ENCODE peak calls at places on chromosomes 2 and 18, in four cellular contexts. S is foreskin fibroblast, Y is KG1, F is choroid plexus epithelial cell. P is an unnamed sample.

GRCh38 chr18:23406271-23406787 is 46.8 kb upstream of the RIOK3 start:
- DNase-seq in Y (no peak), S (peak; percentile 26), F (peak; percentile 88), P (peak; percentile 25)

GRCh38 chr18:12296457-12296856 is 11.6 kb upstream of the TUBB6 start:
- DNase-seq in F (no peak), S (peak; percentile 45), Y (no peak), P (no peak)

GRCh38 chr2:226299771-226300170 is 499.8 kb downstream of the IRS1 start:
- DNase-seq in S (no peak), Y (no peak), F (no peak), P (no peak)

GRCh38 chr2:95077521-95077807 is 44.1 kb downstream of the MRPS5 start:
- DNase-seq in S (no peak), Y (no peak), F (no peak), P (no peak)

GRCh38 chr2:99522155-99522554 is 32.3 kb upstream of the REV1 start:
- DNase-seq in Y (no peak), S (no peak), F (no peak), P (no peak)

GRCh38 chr2:42510191-42510929 is 16.6 kb upstream of the KCNG3 start:
- DNase-seq in Y (no peak), S (no peak), F (peak; percentile 52), P (no peak)

GRCh38 chr2:217065695-217066405 is 206.0 kb upstream of the TNP1 start:
- DNase-seq in S (peak; percentile 95), Y (no peak), F (peak; percentile 98), P (peak; percentile 96)

GRCh38 chr2:179861027-179861776 is at the start of gene ZNF385B:
- DNase-seq in S (peak; percentile 50), Y (no peak), F (peak; percentile 16), P (peak; percentile 56)

GRCh38 chr18:63974991-63975390 is 5.1 kb downstream of the SERPINB8 start:
- DNase-seq in F (peak; percentile 76), S (peak; percentile 59), Y (peak; percentile 21), P (peak; percentile 60)

GRCh38 chr2:69683170-69683971 is 39.8 kb upstream of the AAK1 start:
- DNase-seq in F (peak; percentile 83), Y (peak; percentile 30), S (peak; percentile 84), P (peak; percentile 60)

GRCh38 chr2:65070172-65070830 is 14.1 kb downstream of the CEP68 start:
- DNase-seq in S (peak; percentile 77), Y (no peak), F (peak; percentile 48), P (peak; percentile 43)

GRCh38 chr2:234679766-234680687 is 183.1 kb upstream of the ARL4C start:
- DNase-seq in S (peak; percentile 96), F (peak; percentile 80), Y (no peak), P (peak; percentile 88)

GRCh38 chr2:189534854-189535253 is 45.7 kb downstream of the SLC40A1 start:
- DNase-seq in F (peak; percentile 64), Y (no peak), S (peak; percentile 66), P (peak; percentile 76)

GRCh38 chr2:121694398-121695178 is 42.1 kb downstream of the NIFK start:
- DNase-seq in S (peak; percentile 72), F (peak; percentile 39), Y (no peak), P (peak; percentile 66)

GRCh38 chr2:170554278-170554955 is 160.7 kb upstream of the SP5 start:
- DNase-seq in Y (no peak), F (peak; percentile 57), S (peak; percentile 97), P (peak; percentile 63)

GRCh38 chr2:118913805-118914645 is 28.0 kb upstream of the MARCO start:
- DNase-seq in S (no peak), F (no peak), Y (no peak), P (no peak)

GRCh38 chr2:195636890-195637289 is 20.1 kb upstream of the SLC39A10 start:
- DNase-seq in S (no peak), F (no peak), Y (no peak), P (no peak)

GRCh38 chr2:186197955-186198354 is 288.1 kb upstream of the ZC3H15 start:
- DNase-seq in Y (no peak), S (no peak), F (no peak), P (no peak)

GRCh38 chr2:19804861-19805260 is 96.9 kb downstream of the TTC32 start:
- DNase-seq in Y (no peak), S (no peak), F (no peak), P (no peak)

GRCh38 chr2:36456227-36456788 is 100.7 kb downstream of the CRIM1 start:
- DNase-seq in Y (no peak), S (peak; percentile 89), F (peak; percentile 85), P (peak; percentile 81)

GRCh38 chr2:57943271-57943670 is 103.3 kb upstream of the VRK2 start:
- DNase-seq in Y (no peak), S (peak; percentile 56), F (peak; percentile 66), P (peak; percentile 81)

GRCh38 chr2:167264380-167264779 is 376.1 kb downstream of the XIRP2 start:
- DNase-seq in S (peak; percentile 27), Y (peak; percentile 8), F (peak; percentile 47), P (peak; percentile 13)

P was measured in adipocyte.